ENCODE peak calls at places on chromosomes 12 and 14, in ten cellular contexts. One of them, this sample, is unnamed.

GRCh38 chr12:43571885-43572284 is 19.9 kb upstream of the ADAMTS20 start:
- DNase-seq in lower lobe of right lung: no peak
- DNase-seq in lung: no peak
- DNase-seq in kidney epithelial cell: no peak
- DNase-seq in neural progenitor cell: no peak
- DNase-seq in fibroblast of lung: no peak
- DNase-seq in bronchial epithelial cell: no peak
- DNase-seq in osteoblast: no peak
- DNase-seq in Peyer's patch: no peak
- DNase-seq in HepG2: no peak
- DNase-seq in this sample: no peak

GRCh38 chr12:49805409-49805808 is 22.8 kb downstream of the NCKAP5L start:
- DNase-seq in lower lobe of right lung: no peak
- DNase-seq in lung: no peak
- DNase-seq in kidney epithelial cell: no peak
- DNase-seq in neural progenitor cell: no peak
- DNase-seq in fibroblast of lung: no peak
- DNase-seq in bronchial epithelial cell: no peak
- DNase-seq in osteoblast: no peak
- DNase-seq in Peyer's patch: no peak
- DNase-seq in HepG2: no peak
- DNase-seq in this sample: no peak

GRCh38 chr14:26855051-26855753 is 257.4 kb upstream of the NOVA1 start:
- DNase-seq in lower lobe of right lung: no peak
- DNase-seq in lung: no peak
- DNase-seq in kidney epithelial cell: no peak
- DNase-seq in neural progenitor cell: no peak
- DNase-seq in fibroblast of lung: peak; percentile 43
- DNase-seq in bronchial epithelial cell: no peak
- DNase-seq in osteoblast: peak; percentile 25
- DNase-seq in Peyer's patch: no peak
- DNase-seq in HepG2: no peak
- DNase-seq in this sample: no peak

GRCh38 chr14:99123208-99123870 is 148.7 kb downstream of the BCL11B start:
- DNase-seq in lower lobe of right lung: no peak
- DNase-seq in lung: peak; percentile 18
- DNase-seq in kidney epithelial cell: no peak
- DNase-seq in neural progenitor cell: no peak
- DNase-seq in fibroblast of lung: no peak
- DNase-seq in bronchial epithelial cell: no peak
- DNase-seq in osteoblast: no peak
- DNase-seq in Peyer's patch: no peak
- DNase-seq in HepG2: no peak
- DNase-seq in this sample: no peak

GRCh38 chr12:47736877-47737676 is 11.8 kb upstream of the ENDOU start:
- DNase-seq in lower lobe of right lung: peak; percentile 91
- DNase-seq in lung: peak; percentile 87
- DNase-seq in kidney epithelial cell: no peak
- DNase-seq in neural progenitor cell: no peak
- DNase-seq in fibroblast of lung: peak; percentile 31
- DNase-seq in bronchial epithelial cell: no peak
- DNase-seq in osteoblast: peak; percentile 97
- DNase-seq in Peyer's patch: no peak
- DNase-seq in HepG2: no peak
- DNase-seq in this sample: peak; percentile 24

GRCh38 chr14:71532349-71532748 is 399.9 kb upstream of the RGS6 start:
- DNase-seq in lower lobe of right lung: no peak
- DNase-seq in lung: no peak
- DNase-seq in kidney epithelial cell: no peak
- DNase-seq in neural progenitor cell: peak; percentile 23
- DNase-seq in fibroblast of lung: peak; percentile 93
- DNase-seq in bronchial epithelial cell: no peak
- DNase-seq in osteoblast: peak; percentile 54
- DNase-seq in Peyer's patch: no peak
- DNase-seq in HepG2: no peak
- DNase-seq in this sample: no peak

GRCh38 chr12:34390846-34391700 is 368.8 kb downstream of the ALG10 start:
- DNase-seq in lower lobe of right lung: peak; percentile 14
- DNase-seq in lung: no peak
- DNase-seq in kidney epithelial cell: no peak
- DNase-seq in neural progenitor cell: no peak
- DNase-seq in fibroblast of lung: no peak
- DNase-seq in bronchial epithelial cell: no peak
- DNase-seq in osteoblast: peak; percentile 66
- DNase-seq in Peyer's patch: no peak
- DNase-seq in HepG2: no peak
- DNase-seq in this sample: no peak

GRCh38 chr12:68557011-68557715 is 53.5 kb upstream of the RAP1B start:
- DNase-seq in lower lobe of right lung: no peak
- DNase-seq in lung: no peak
- DNase-seq in kidney epithelial cell: no peak
- DNase-seq in neural progenitor cell: peak; percentile 10
- DNase-seq in fibroblast of lung: peak; percentile 95
- DNase-seq in bronchial epithelial cell: peak; percentile 87
- DNase-seq in osteoblast: peak; percentile 73
- DNase-seq in Peyer's patch: no peak
- DNase-seq in HepG2: no peak
- DNase-seq in this sample: peak; percentile 58

GRCh38 chr12:19794116-19794515 is 354.8 kb downstream of the AEBP2 start:
- DNase-seq in lower lobe of right lung: no peak
- DNase-seq in lung: no peak
- DNase-seq in kidney epithelial cell: no peak
- DNase-seq in neural progenitor cell: no peak
- DNase-seq in fibroblast of lung: peak; percentile 81
- DNase-seq in bronchial epithelial cell: no peak
- DNase-seq in osteoblast: no peak
- DNase-seq in Peyer's patch: no peak
- DNase-seq in HepG2: no peak
- DNase-seq in this sample: no peak

GRCh38 chr14:98259881-98260280 is 1012.1 kb downstream of the BCL11B start:
- DNase-seq in lower lobe of right lung: no peak
- DNase-seq in lung: no peak
- DNase-seq in kidney epithelial cell: peak; percentile 21
- DNase-seq in neural progenitor cell: no peak
- DNase-seq in fibroblast of lung: peak; percentile 14
- DNase-seq in bronchial epithelial cell: peak; percentile 65
- DNase-seq in osteoblast: no peak
- DNase-seq in Peyer's patch: no peak
- DNase-seq in HepG2: no peak
- DNase-seq in this sample: no peak

GRCh38 chr12:58248599-58248998 is 307.2 kb downstream of the ATP23 start:
- DNase-seq in lower lobe of right lung: no peak
- DNase-seq in lung: no peak
- DNase-seq in kidney epithelial cell: no peak
- DNase-seq in neural progenitor cell: no peak
- DNase-seq in fibroblast of lung: no peak
- DNase-seq in bronchial epithelial cell: no peak
- DNase-seq in osteoblast: no peak
- DNase-seq in Peyer's patch: no peak
- DNase-seq in HepG2: no peak
- DNase-seq in this sample: no peak

GRCh38 chr14:92647499-92648279 is 100.7 kb downstream of the LGMN start:
- DNase-seq in lower lobe of right lung: no peak
- DNase-seq in lung: no peak
- DNase-seq in kidney epithelial cell: no peak
- DNase-seq in neural progenitor cell: no peak
- DNase-seq in fibroblast of lung: peak; percentile 57
- DNase-seq in bronchial epithelial cell: no peak
- DNase-seq in osteoblast: peak; percentile 84
- DNase-seq in Peyer's patch: no peak
- DNase-seq in HepG2: no peak
- DNase-seq in this sample: no peak

GRCh38 chr12:124745891-124746570 is 117.6 kb downstream of the SCARB1 start:
- DNase-seq in lower lobe of right lung: peak; percentile 91
- DNase-seq in lung: peak; percentile 88
- DNase-seq in kidney epithelial cell: no peak
- DNase-seq in neural progenitor cell: peak; percentile 94
- DNase-seq in fibroblast of lung: peak; percentile 96
- DNase-seq in bronchial epithelial cell: peak; percentile 52
- DNase-seq in osteoblast: peak; percentile 98
- DNase-seq in Peyer's patch: peak; percentile 45
- DNase-seq in HepG2: peak; percentile 93
- DNase-seq in this sample: no peak

GRCh38 chr12:119877639-119877948 is 474 bp upstream of the CIT start:
- DNase-seq in lower lobe of right lung: no peak
- DNase-seq in lung: no peak
- DNase-seq in kidney epithelial cell: no peak
- DNase-seq in neural progenitor cell: no peak
- DNase-seq in fibroblast of lung: no peak
- DNase-seq in bronchial epithelial cell: no peak
- DNase-seq in osteoblast: peak; percentile 42
- DNase-seq in Peyer's patch: no peak
- DNase-seq in HepG2: no peak
- DNase-seq in this sample: no peak

GRCh38 chr12:21828111-21828775 is 53.7 kb upstream of the KCNJ8 start:
- DNase-seq in lower lobe of right lung: no peak
- DNase-seq in lung: no peak
- DNase-seq in kidney epithelial cell: no peak
- DNase-seq in neural progenitor cell: no peak
- DNase-seq in fibroblast of lung: no peak
- DNase-seq in bronchial epithelial cell: no peak
- DNase-seq in osteoblast: no peak
- DNase-seq in Peyer's patch: no peak
- DNase-seq in HepG2: no peak
- DNase-seq in this sample: no peak

GRCh38 chr12:59179231-59179630 is 258.9 kb upstream of the LRIG3 start:
- DNase-seq in lower lobe of right lung: no peak
- DNase-seq in lung: no peak
- DNase-seq in kidney epithelial cell: no peak
- DNase-seq in neural progenitor cell: no peak
- DNase-seq in fibroblast of lung: peak; percentile 5
- DNase-seq in bronchial epithelial cell: peak; percentile 57
- DNase-seq in osteoblast: no peak
- DNase-seq in Peyer's patch: no peak
- DNase-seq in HepG2: no peak
- DNase-seq in this sample: no peak

GRCh38 chr14:33682746-33683145 is 268.1 kb downstream of the EGLN3 start:
- DNase-seq in lower lobe of right lung: no peak
- DNase-seq in lung: peak; percentile 29
- DNase-seq in kidney epithelial cell: no peak
- DNase-seq in neural progenitor cell: no peak
- DNase-seq in fibroblast of lung: peak; percentile 96
- DNase-seq in bronchial epithelial cell: no peak
- DNase-seq in osteoblast: peak; percentile 69
- DNase-seq in Peyer's patch: no peak
- DNase-seq in HepG2: no peak
- DNase-seq in this sample: peak; percentile 6

DNA sequence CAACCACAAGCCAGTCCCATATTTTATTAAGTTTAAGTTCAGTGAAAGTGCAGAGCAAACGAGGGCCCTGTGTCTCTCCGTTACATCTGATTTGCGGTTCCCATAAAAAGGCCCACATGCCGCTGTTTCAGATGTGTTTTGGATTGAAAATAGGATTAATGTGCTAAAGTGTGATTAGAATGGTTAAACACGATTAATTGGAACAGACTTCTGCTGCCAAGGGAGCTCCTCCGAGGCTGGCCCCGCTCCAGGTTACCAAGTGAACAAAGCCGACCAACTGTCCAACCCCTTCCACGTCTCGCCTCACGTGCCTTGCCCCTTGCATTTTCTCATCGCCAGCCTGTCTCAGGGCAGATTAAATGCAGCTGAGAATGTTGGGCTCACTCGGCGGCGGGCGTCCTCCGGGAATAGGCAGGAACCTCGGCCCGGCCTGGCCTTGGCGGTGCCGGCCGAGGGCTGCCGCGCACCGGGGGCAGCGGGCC is 166.5 kb upstream of the GSC start:
- DNase-seq in lower lobe of right lung: no peak
- DNase-seq in lung: peak; percentile 32
- DNase-seq in kidney epithelial cell: no peak
- DNase-seq in neural progenitor cell: peak; percentile 15
- DNase-seq in fibroblast of lung: peak; percentile 27
- DNase-seq in bronchial epithelial cell: no peak
- DNase-seq in osteoblast: peak; percentile 65
- DNase-seq in Peyer's patch: peak; percentile 19
- DNase-seq in HepG2: no peak
- DNase-seq in this sample: no peak
- H3K27me3 ChIP-seq in lower lobe of right lung: no peaks in the 10 kb centered on the region
- H3K27me3 ChIP-seq in lung: no peaks in the 10 kb centered on the region
- H3K27me3 ChIP-seq in kidney epithelial cell: peaks cover 16% of the 10 kb centered on the region
- H3K27me3 ChIP-seq in neural progenitor cell: no peaks in the 10 kb centered on the region
- H3K27me3 ChIP-seq in fibroblast of lung: no peaks in the 10 kb centered on the region
- H3K27me3 ChIP-seq in bronchial epithelial cell: no peaks in the 10 kb centered on the region
- H3K27me3 ChIP-seq in osteoblast: peaks cover 7% of the 10 kb centered on the region
- H3K27me3 ChIP-seq in Peyer's patch: no peaks in the 10 kb centered on the region
- H3K27me3 ChIP-seq in HepG2: peaks cover 6% of the 10 kb centered on the region
- H3K27me3 ChIP-seq in this sample: no peaks in the 10 kb centered on the region

GRCh38 chr14:64170190-64170589 is 124.0 kb downstream of the ESR2 start:
- DNase-seq in lower lobe of right lung: no peak
- DNase-seq in lung: no peak
- DNase-seq in kidney epithelial cell: no peak
- DNase-seq in neural progenitor cell: no peak
- DNase-seq in fibroblast of lung: no peak
- DNase-seq in bronchial epithelial cell: no peak
- DNase-seq in osteoblast: no peak
- DNase-seq in Peyer's patch: peak; percentile 49
- DNase-seq in HepG2: no peak
- DNase-seq in this sample: no peak
- H3K27me3 ChIP-seq in lower lobe of right lung: no peaks in the 10 kb centered on the region
- H3K27me3 ChIP-seq in lung: no peaks in the 10 kb centered on the region
- H3K27me3 ChIP-seq in kidney epithelial cell: no peaks in the 10 kb centered on the region
- H3K27me3 ChIP-seq in neural progenitor cell: no peaks in the 10 kb centered on the region
- H3K27me3 ChIP-seq in fibroblast of lung: no peaks in the 10 kb centered on the region
- H3K27me3 ChIP-seq in bronchial epithelial cell: no peaks in the 10 kb centered on the region
- H3K27me3 ChIP-seq in osteoblast: no peaks in the 10 kb centered on the region
- H3K27me3 ChIP-seq in Peyer's patch: no peaks in the 10 kb centered on the region
- H3K27me3 ChIP-seq in HepG2: no peaks in the 10 kb centered on the region
- H3K27me3 ChIP-seq in this sample: no peaks in the 10 kb centered on the region

DNA sequence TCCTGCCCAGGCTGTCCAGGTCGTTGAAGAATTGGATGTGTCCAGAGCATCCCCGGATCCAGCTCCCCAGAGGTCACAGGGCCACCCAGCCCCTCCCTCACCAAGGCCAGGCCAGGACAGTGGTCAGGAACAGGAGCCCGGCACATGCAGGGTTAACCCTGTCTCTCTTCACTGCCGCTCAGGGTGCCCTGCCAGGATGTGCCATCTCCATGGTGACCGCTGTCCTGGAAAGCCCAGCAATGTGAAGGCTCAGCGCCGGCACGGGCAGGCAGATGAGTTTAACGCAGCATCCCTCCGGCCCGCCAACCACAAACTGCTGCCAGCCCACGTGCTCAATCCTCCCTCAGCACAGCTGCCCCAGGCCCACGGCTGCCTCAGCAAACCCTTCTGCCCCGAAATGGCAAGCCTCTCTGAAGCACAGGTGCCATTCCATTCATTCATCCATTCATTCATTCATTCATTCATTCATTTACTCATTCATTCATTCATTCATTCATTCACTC is 4.4 kb downstream of the TMEM179 start:
- DNase-seq in lower lobe of right lung: peak; percentile 44
- DNase-seq in lung: no peak
- DNase-seq in kidney epithelial cell: no peak
- DNase-seq in neural progenitor cell: peak; percentile 57
- DNase-seq in fibroblast of lung: no peak
- DNase-seq in bronchial epithelial cell: no peak
- DNase-seq in osteoblast: peak; percentile 93
- DNase-seq in Peyer's patch: no peak
- DNase-seq in HepG2: no peak
- DNase-seq in this sample: no peak
- H3K27me3 ChIP-seq in lower lobe of right lung: peaks cover 63% of the 10 kb centered on the region
- H3K27me3 ChIP-seq in lung: peaks cover 16% of the 10 kb centered on the region
- H3K27me3 ChIP-seq in kidney epithelial cell: peaks cover 25% of the 10 kb centered on the region
- H3K27me3 ChIP-seq in neural progenitor cell: peaks cover 16% of the 10 kb centered on the region
- H3K27me3 ChIP-seq in fibroblast of lung: peaks cover 8% of the 10 kb centered on the region
- H3K27me3 ChIP-seq in bronchial epithelial cell: peaks cover 8% of the 10 kb centered on the region
- H3K27me3 ChIP-seq in osteoblast: peaks cover 5% of the 10 kb centered on the region
- H3K27me3 ChIP-seq in Peyer's patch: no peaks in the 10 kb centered on the region
- H3K27me3 ChIP-seq in HepG2: peaks cover 16% of the 10 kb centered on the region
- H3K27me3 ChIP-seq in this sample: peaks cover 10% of the 10 kb centered on the region

GRCh38 chr12:55043542-55043941 is 23.8 kb downstream of the NEUROD4 start:
- DNase-seq in lower lobe of right lung: peak; percentile 51
- DNase-seq in lung: no peak
- DNase-seq in kidney epithelial cell: no peak
- DNase-seq in neural progenitor cell: no peak
- DNase-seq in fibroblast of lung: no peak
- DNase-seq in bronchial epithelial cell: no peak
- DNase-seq in osteoblast: no peak
- DNase-seq in Peyer's patch: no peak
- DNase-seq in HepG2: no peak
- DNase-seq in this sample: no peak
- H3K27me3 ChIP-seq in lower lobe of right lung: no peaks in the 10 kb centered on the region
- H3K27me3 ChIP-seq in lung: peaks cover 3% of the 10 kb centered on the region
- H3K27me3 ChIP-seq in kidney epithelial cell: peaks cover 4% of the 10 kb centered on the region
- H3K27me3 ChIP-seq in neural progenitor cell: no peaks in the 10 kb centered on the region
- H3K27me3 ChIP-seq in fibroblast of lung: no peaks in the 10 kb centered on the region
- H3K27me3 ChIP-seq in bronchial epithelial cell: no peaks in the 10 kb centered on the region
- H3K27me3 ChIP-seq in osteoblast: peaks cover 3% of the 10 kb centered on the region
- H3K27me3 ChIP-seq in Peyer's patch: no peaks in the 10 kb centered on the region
- H3K27me3 ChIP-seq in HepG2: peaks cover 1% of the 10 kb centered on the region
- H3K27me3 ChIP-seq in this sample: no peaks in the 10 kb centered on the region

This sample was measured in AG04450.